ENCODE peak calls at places on chromosome 22, in six cellular contexts. T is hypothalamus; H is neural crest cell; Q is nephron progenitor cell; A is CD4-positive, alpha-beta T cell; E is stimulated activated CD4-positive, alpha-beta T cell treated with anti-CD3 and anti-CD28 coated beads, Interleukin-12 subunit alpha, Interleukin-12 subunit beta, amount 100 ng/mL, for 4 hours. W is an unnamed sample.

GRCh38 chr22:27170491-27170890 is 513.1 kb downstream of the MIAT start:
- DNase-seq in T (no peak), H (no peak), Q (peak), A (no peak), E (no peak), W (no peak)

GRCh38 chr22:37193629-37194191 is 5.7 kb upstream of the C1QTNF6 start:
- DNase-seq in T (no peak), H (no peak), Q (peak), A (no peak), E (peak), W (no peak)

GRCh38 chr22:44702479-44703219 is 645 bp downstream of the PRR5 start:
- DNase-seq in T (no peak), H (peak), Q (peak), A (no peak), E (peak), W (no peak)

GRCh38 chr22:50085211-50085999 is at the start of gene MLC1:
- DNase-seq in T (peak), H (no peak), Q (no peak), A (no peak), E (no peak), W (no peak)

GRCh38 chr22:23072035-23072910 is 2.0 kb downstream of the GNAZ start:
- DNase-seq in T (no peak), H (no peak), Q (no peak), A (no peak), E (no peak), W (peak)

GRCh38 chr22:36197065-36197440 is 4.6 kb downstream of the APOL4 start:
- DNase-seq in T (no peak), H (peak), Q (peak), A (no peak), E (no peak), W (peak)

GRCh38 chr22:45594123-45594941 is 77.3 kb upstream of the ATXN10 start:
- DNase-seq in T (no peak), H (no peak), Q (no peak), A (no peak), E (no peak), W (no peak)

GRCh38 chr22:40462195-40462988 is 92.0 kb downstream of the SGSM3 start:
- DNase-seq in T (no peak), H (no peak), Q (no peak), A (peak), E (no peak), W (no peak)

GRCh38 chr22:39254789-39255298 is 10.1 kb upstream of the PDGFB start:
- DNase-seq in T (no peak), H (no peak), Q (no peak), A (no peak), E (no peak), W (no peak)

GRCh38 chr22:48546653-48547424 is 1280.8 kb downstream of the BRD1 start:
- DNase-seq in T (no peak), H (no peak), Q (no peak), A (no peak), E (no peak), W (no peak)

GRCh38 chr22:19635644-19636043 is 78.7 kb upstream of the SEPTIN5 start:
- DNase-seq in T (no peak), H (no peak), Q (no peak), A (no peak), E (no peak), W (no peak)

GRCh38 chr22:20807315-20807752 is 33.4 kb downstream of the SERPIND1 start:
- DNase-seq in T (no peak), H (no peak), Q (no peak), A (no peak), E (no peak), W (no peak)

GRCh38 chr22:38949889-38950405 is 7.5 kb upstream of the APOBEC3A start:
- DNase-seq in T (no peak), H (no peak), Q (no peak), A (no peak), E (no peak), W (no peak)

GRCh38 chr22:19059481-19060278 is 62.5 kb downstream of the DGCR2 start:
- DNase-seq in T (no peak), H (no peak), Q (no peak), A (no peak), E (no peak), W (no peak)

GRCh38 chr22:37228106-37229011 is 15.7 kb downstream of the RAC2 start:
- DNase-seq in T (peak), H (no peak), Q (no peak), A (peak), E (peak), W (no peak)

GRCh38 chr22:29011868-29012428 is 49.7 kb downstream of the C22orf31 start:
- DNase-seq in T (peak), H (no peak), Q (no peak), A (no peak), E (no peak), W (peak)

GRCh38 chr22:20955548-20955947 is 11.5 kb upstream of the AIFM3 start:
- DNase-seq in T (no peak), H (no peak), Q (no peak), A (no peak), E (no peak), W (no peak)

GRCh38 chr22:23203452-23204124 is 23.3 kb downstream of the BCR start:
- DNase-seq in T (peak), H (no peak), Q (no peak), A (no peak), E (no peak), W (no peak)

GRCh38 chr22:39896313-39896996 is 2.9 kb upstream of the ENTHD1 start:
- DNase-seq in T (no peak), H (no peak), Q (no peak), A (no peak), E (no peak), W (no peak)

W was measured in posterior cingulate gyrus.